ENCODE peak calls at places on chromosome 18, in five cellular contexts. One of them, this sample, is unnamed.

GRCh38 chr18:78548261-78549058 is 431.2 kb upstream of the SALL3 start:
- DNase-seq in IMR-90: no peak
- DNase-seq in mesenchymal stem cell: no peak
- DNase-seq in GM23248: no peak
- DNase-seq in OCI-LY7: no peak
- DNase-seq in this sample: no peak

GRCh38 chr18:56748698-56749268 is 97.6 kb downstream of the WDR7 start:
- DNase-seq in IMR-90: peak
- DNase-seq in mesenchymal stem cell: peak
- DNase-seq in GM23248: peak
- DNase-seq in OCI-LY7: peak
- DNase-seq in this sample: peak

GRCh38 chr18:59905686-59906091 is 5.9 kb downstream of the PMAIP1 start:
- DNase-seq in IMR-90: no peak
- DNase-seq in mesenchymal stem cell: peak
- DNase-seq in GM23248: no peak
- DNase-seq in OCI-LY7: no peak
- DNase-seq in this sample: no peak

GRCh38 chr18:27839141-27839540 is 337.8 kb downstream of the CDH2 start:
- DNase-seq in IMR-90: peak
- DNase-seq in mesenchymal stem cell: peak
- DNase-seq in GM23248: peak
- DNase-seq in OCI-LY7: no peak
- DNase-seq in this sample: no peak

GRCh38 chr18:26103579-26103978 is 13.2 kb upstream of the SS18 start:
- DNase-seq in IMR-90: no peak
- DNase-seq in mesenchymal stem cell: no peak
- DNase-seq in GM23248: no peak
- DNase-seq in OCI-LY7: peak
- DNase-seq in this sample: peak

GRCh38 chr18:3663870-3664512 is 214.0 kb downstream of the TGIF1 start:
- DNase-seq in IMR-90: no peak
- DNase-seq in mesenchymal stem cell: no peak
- DNase-seq in GM23248: no peak
- DNase-seq in OCI-LY7: no peak
- DNase-seq in this sample: no peak

GRCh38 chr18:28041366-28041765 is 135.6 kb downstream of the CDH2 start:
- DNase-seq in IMR-90: peak
- DNase-seq in mesenchymal stem cell: peak
- DNase-seq in GM23248: peak
- DNase-seq in OCI-LY7: no peak
- DNase-seq in this sample: peak

GRCh38 chr18:48391863-48392262 is 17.3 kb downstream of the ZBTB7C start:
- DNase-seq in IMR-90: no peak
- DNase-seq in mesenchymal stem cell: no peak
- DNase-seq in GM23248: no peak
- DNase-seq in OCI-LY7: no peak
- DNase-seq in this sample: no peak

GRCh38 chr18:3485153-3486149 is 35.5 kb downstream of the TGIF1 start:
- DNase-seq in IMR-90: no peak
- DNase-seq in mesenchymal stem cell: no peak
- DNase-seq in GM23248: no peak
- DNase-seq in OCI-LY7: no peak
- DNase-seq in this sample: no peak

GRCh38 chr18:36509646-36510197 is 212.2 kb downstream of the FHOD3 start:
- DNase-seq in IMR-90: no peak
- DNase-seq in mesenchymal stem cell: no peak
- DNase-seq in GM23248: no peak
- DNase-seq in OCI-LY7: no peak
- DNase-seq in this sample: no peak

GRCh38 chr18:59874166-59874565 is 25.6 kb upstream of the PMAIP1 start:
- DNase-seq in IMR-90: peak
- DNase-seq in mesenchymal stem cell: peak
- DNase-seq in GM23248: peak
- DNase-seq in OCI-LY7: no peak
- DNase-seq in this sample: peak

GRCh38 chr18:48213791-48214190 is 195.4 kb downstream of the ZBTB7C start:
- DNase-seq in IMR-90: no peak
- DNase-seq in mesenchymal stem cell: no peak
- DNase-seq in GM23248: no peak
- DNase-seq in OCI-LY7: no peak
- DNase-seq in this sample: no peak

GRCh38 chr18:59954746-59955145 is 55.0 kb downstream of the PMAIP1 start:
- DNase-seq in IMR-90: peak
- DNase-seq in mesenchymal stem cell: peak
- DNase-seq in GM23248: peak
- DNase-seq in OCI-LY7: no peak
- DNase-seq in this sample: no peak

GRCh38 chr18:77127769-77128671 is 4.6 kb downstream of the MBP start:
- DNase-seq in IMR-90: peak
- DNase-seq in mesenchymal stem cell: peak
- DNase-seq in GM23248: peak
- DNase-seq in OCI-LY7: peak
- DNase-seq in this sample: peak

GRCh38 chr18:38353149-38353548 is 787.6 kb upstream of the CELF4 start:
- DNase-seq in IMR-90: no peak
- DNase-seq in mesenchymal stem cell: no peak
- DNase-seq in GM23248: no peak
- DNase-seq in OCI-LY7: no peak
- DNase-seq in this sample: no peak

GRCh38 chr18:48929212-48929612 is 21.6 kb downstream of the SMAD7 start:
- DNase-seq in IMR-90: peak
- DNase-seq in mesenchymal stem cell: peak
- DNase-seq in GM23248: peak
- DNase-seq in OCI-LY7: no peak
- DNase-seq in this sample: no peak

GRCh38 chr18:46477425-46478011 is 179.5 kb downstream of the LOXHD1 start:
- DNase-seq in IMR-90: no peak
- DNase-seq in mesenchymal stem cell: no peak
- DNase-seq in GM23248: no peak
- DNase-seq in OCI-LY7: no peak
- DNase-seq in this sample: no peak

GRCh38 chr18:26227051-26227672 is 917 bp downstream of the TAF4B start:
- DNase-seq in IMR-90: no peak
- DNase-seq in mesenchymal stem cell: peak
- DNase-seq in GM23248: peak
- DNase-seq in OCI-LY7: no peak
- DNase-seq in this sample: no peak

GRCh38 chr18:5534845-5535244 is 9.0 kb downstream of the EPB41L3 start:
- DNase-seq in IMR-90: no peak
- DNase-seq in mesenchymal stem cell: no peak
- DNase-seq in GM23248: no peak
- DNase-seq in OCI-LY7: no peak
- DNase-seq in this sample: no peak

GRCh38 chr18:35345460-35345921 is 1.3 kb upstream of the ZNF24 start:
- DNase-seq in IMR-90: no peak
- DNase-seq in mesenchymal stem cell: no peak
- DNase-seq in GM23248: no peak
- DNase-seq in OCI-LY7: peak
- DNase-seq in this sample: no peak

GRCh38 chr18:47826157-47827074 is 104.0 kb downstream of the SMAD2 start:
- DNase-seq in IMR-90: no peak
- DNase-seq in mesenchymal stem cell: no peak
- DNase-seq in GM23248: no peak
- DNase-seq in OCI-LY7: no peak
- DNase-seq in this sample: no peak

GRCh38 chr18:9708057-9708881 is at the start of gene RAB31:
- DNase-seq in IMR-90: peak
- DNase-seq in mesenchymal stem cell: peak
- DNase-seq in GM23248: peak
- DNase-seq in OCI-LY7: no peak
- DNase-seq in this sample: peak

GRCh38 chr18:9304388-9305070 is 30.0 kb upstream of the TWSG1 start:
- DNase-seq in IMR-90: no peak
- DNase-seq in mesenchymal stem cell: no peak
- DNase-seq in GM23248: no peak
- DNase-seq in OCI-LY7: no peak
- DNase-seq in this sample: no peak

GRCh38 chr18:28019425-28020108 is 157.4 kb downstream of the CDH2 start:
- DNase-seq in IMR-90: peak
- DNase-seq in mesenchymal stem cell: no peak
- DNase-seq in GM23248: no peak
- DNase-seq in OCI-LY7: no peak
- DNase-seq in this sample: no peak

GRCh38 chr18:63322908-63323634 is 3.5 kb upstream of the BCL2 start:
- DNase-seq in IMR-90: peak
- DNase-seq in mesenchymal stem cell: peak
- DNase-seq in GM23248: peak
- DNase-seq in OCI-LY7: peak
- DNase-seq in this sample: peak

GRCh38 chr18:2912357-2913299 is 65.8 kb downstream of the EMILIN2 start:
- DNase-seq in IMR-90: no peak
- DNase-seq in mesenchymal stem cell: no peak
- DNase-seq in GM23248: no peak
- DNase-seq in OCI-LY7: no peak
- DNase-seq in this sample: no peak

GRCh38 chr18:77181950-77182707 is 49.5 kb upstream of the MBP start:
- DNase-seq in IMR-90: no peak
- DNase-seq in mesenchymal stem cell: no peak
- DNase-seq in GM23248: no peak
- DNase-seq in OCI-LY7: no peak
- DNase-seq in this sample: no peak

GRCh38 chr18:43278401-43278800 is 1.1 kb upstream of the SYT4 start:
- DNase-seq in IMR-90: no peak
- DNase-seq in mesenchymal stem cell: no peak
- DNase-seq in GM23248: no peak
- DNase-seq in OCI-LY7: no peak
- DNase-seq in this sample: no peak

GRCh38 chr18:47175283-47175894 is 775 bp downstream of the IER3IP1 start:
- DNase-seq in IMR-90: no peak
- DNase-seq in mesenchymal stem cell: peak
- DNase-seq in GM23248: peak
- DNase-seq in OCI-LY7: no peak
- DNase-seq in this sample: no peak

GRCh38 chr18:21330122-21330701 is 88.2 kb downstream of the GREB1L start:
- DNase-seq in IMR-90: no peak
- DNase-seq in mesenchymal stem cell: peak
- DNase-seq in GM23248: peak
- DNase-seq in OCI-LY7: no peak
- DNase-seq in this sample: no peak

DNA sequence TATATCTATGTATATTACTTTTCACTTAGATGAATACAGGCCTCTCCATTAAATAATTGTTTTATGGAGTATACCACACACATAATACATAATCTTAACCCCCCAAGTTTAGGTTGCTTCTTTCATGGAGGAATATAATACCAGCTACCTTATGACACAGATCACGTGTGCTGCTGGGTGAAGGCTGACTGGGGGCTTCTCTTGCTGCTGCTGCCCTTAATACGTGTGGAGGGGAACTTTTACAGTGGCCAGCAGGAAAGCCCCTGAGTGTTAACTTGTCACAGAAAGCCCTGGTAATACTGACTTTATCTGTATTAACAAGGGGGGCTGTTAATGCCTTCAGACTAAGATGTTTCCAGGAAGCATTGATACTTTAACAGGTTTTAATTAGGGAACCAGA is 63.1 kb downstream of the LAMA3 start:
- DNase-seq in IMR-90: no peak
- DNase-seq in mesenchymal stem cell: no peak
- DNase-seq in GM23248: no peak
- DNase-seq in OCI-LY7: no peak
- DNase-seq in this sample: no peak
- H2AFZ ChIP-seq in IMR-90: no peak
- H2AFZ ChIP-seq in mesenchymal stem cell: no peak
- H2AFZ ChIP-seq in GM23248: no peak
- H2AFZ ChIP-seq in OCI-LY7: no peak
- H2AFZ ChIP-seq in this sample: no peak

GRCh38 chr18:11861583-11862288 is 10.5 kb downstream of the CHMP1B start:
- DNase-seq in IMR-90: no peak
- DNase-seq in mesenchymal stem cell: peak
- DNase-seq in GM23248: no peak
- DNase-seq in OCI-LY7: no peak
- DNase-seq in this sample: no peak

GRCh38 chr18:11859282-11859797 is 8.1 kb downstream of the CHMP1B start:
- DNase-seq in IMR-90: no peak
- DNase-seq in mesenchymal stem cell: no peak
- DNase-seq in GM23248: no peak
- DNase-seq in OCI-LY7: no peak
- DNase-seq in this sample: no peak

GRCh38 chr18:11857177-11857887 is 6.1 kb downstream of the CHMP1B start:
- DNase-seq in IMR-90: peak
- DNase-seq in mesenchymal stem cell: peak
- DNase-seq in GM23248: peak
- DNase-seq in OCI-LY7: no peak
- DNase-seq in this sample: peak

GRCh38 chr18:11860594-11861450 is 9.6 kb downstream of the CHMP1B start:
- DNase-seq in IMR-90: no peak
- DNase-seq in mesenchymal stem cell: no peak
- DNase-seq in GM23248: no peak
- DNase-seq in OCI-LY7: no peak
- DNase-seq in this sample: no peak

DNA sequence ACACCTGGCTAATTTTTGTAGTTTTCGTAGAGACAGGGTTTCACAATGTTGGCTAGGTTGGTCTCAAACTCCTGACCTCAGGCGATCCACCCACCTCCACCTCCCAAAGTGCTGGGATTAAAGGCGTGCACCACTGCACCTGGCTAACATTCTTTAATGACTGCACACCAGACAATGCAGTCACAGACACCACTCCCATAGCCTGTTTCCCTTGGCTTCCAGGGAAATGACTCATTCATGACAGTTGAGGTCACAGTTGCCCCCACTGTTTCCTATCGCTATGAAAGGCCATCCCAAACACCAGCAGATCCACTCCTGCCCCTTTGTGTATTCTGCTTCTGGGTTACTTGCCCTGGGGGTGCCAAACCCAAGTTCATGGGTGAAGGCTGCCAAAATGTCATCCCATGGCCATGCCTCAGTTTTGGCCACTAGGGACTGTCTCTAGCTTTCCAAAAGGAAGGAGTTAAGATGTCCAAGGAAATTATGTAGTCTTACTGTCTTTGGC is 8.7 kb downstream of the CHMP1B start:
- DNase-seq in IMR-90: peak
- DNase-seq in mesenchymal stem cell: peak
- DNase-seq in GM23248: peak
- DNase-seq in OCI-LY7: no peak
- DNase-seq in this sample: no peak
- H2AFZ ChIP-seq in IMR-90: peak
- H2AFZ ChIP-seq in mesenchymal stem cell: no peak
- H2AFZ ChIP-seq in GM23248: peak
- H2AFZ ChIP-seq in OCI-LY7: no peak
- H2AFZ ChIP-seq in this sample: peak

GRCh38 chr18:31819106-31819924 is 58.6 kb upstream of the SLC25A52 start:
- DNase-seq in IMR-90: peak
- DNase-seq in mesenchymal stem cell: peak
- DNase-seq in GM23248: peak
- DNase-seq in OCI-LY7: peak
- DNase-seq in this sample: no peak
- H2AFZ ChIP-seq in IMR-90: no peak
- H2AFZ ChIP-seq in mesenchymal stem cell: no peak
- H2AFZ ChIP-seq in GM23248: peak
- H2AFZ ChIP-seq in OCI-LY7: no peak
- H2AFZ ChIP-seq in this sample: no peak

DNA sequence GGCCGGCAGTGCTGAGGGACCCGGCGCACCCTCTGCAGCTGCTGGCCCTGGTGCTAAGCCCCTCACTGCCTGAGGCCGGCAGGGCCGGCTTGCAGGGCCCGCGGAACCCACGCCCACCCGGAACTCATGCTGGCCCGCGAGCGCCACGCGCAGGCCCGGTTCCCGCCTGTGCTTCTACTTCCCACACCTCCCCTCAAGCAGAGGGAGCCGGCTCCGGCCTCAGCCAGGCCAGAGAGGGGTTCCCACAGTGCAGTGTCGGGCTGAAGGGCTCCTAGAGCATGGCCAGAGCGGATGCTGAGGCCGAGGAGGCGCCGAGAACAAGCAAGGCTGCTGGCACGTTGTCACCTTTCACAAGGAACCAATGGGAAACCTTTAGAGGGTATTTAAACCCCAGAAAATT is 36.8 kb upstream of the ZNF532 start:
- DNase-seq in IMR-90: no peak
- DNase-seq in mesenchymal stem cell: no peak
- DNase-seq in GM23248: no peak
- DNase-seq in OCI-LY7: no peak
- DNase-seq in this sample: no peak
- H2AFZ ChIP-seq in IMR-90: no peak
- H2AFZ ChIP-seq in mesenchymal stem cell: no peak
- H2AFZ ChIP-seq in GM23248: no peak
- H2AFZ ChIP-seq in OCI-LY7: no peak
- H2AFZ ChIP-seq in this sample: no peak